ENCODE peak calls at places on chromosomes 3 and 15, in five cellular contexts. Y is endodermal cell, P is tibial artery, H is trophoblast cell, O is stomach. X is an unnamed sample.

GRCh38 chr3:9552252-9552999 is 1.2 kb downstream of the LHFPL4 start:
- DNase-seq in Y (peak), P (no peak), H (peak), O (peak), X (peak)

GRCh38 chr3:49900491-49901153 is 3.1 kb downstream of the MST1R start:
- DNase-seq in Y (no peak), P (peak), H (peak), O (peak), X (no peak)

GRCh38 chr3:197353867-197354180 is 55.4 kb upstream of the DLG1 start:
- DNase-seq in Y (no peak), P (no peak), H (no peak), O (no peak), X (peak)

GRCh38 chr3:4351164-4351855 is 48.1 kb downstream of the SETMAR start:
- DNase-seq in Y (no peak), P (no peak), H (no peak), O (no peak), X (peak)

GRCh38 chr15:41695750-41696436 is 35.7 kb downstream of the MGA start:
- DNase-seq in Y (peak), P (no peak), H (peak), O (no peak), X (peak)

GRCh38 chr15:25714538-25714840 is 148.6 kb downstream of the ATP10A start:
- DNase-seq in Y (peak), P (peak), H (no peak), O (no peak), X (no peak)

GRCh38 chr3:94937980-94938379 is 875.1 kb downstream of the NSUN3 start:
- DNase-seq in Y (no peak), P (no peak), H (no peak), O (no peak), X (no peak)

GRCh38 chr3:16140116-16140893 is 34.2 kb upstream of the GALNT15 start:
- DNase-seq in Y (no peak), P (peak), H (no peak), O (no peak), X (peak)

GRCh38 chr3:194112120-194113106 is 23.5 kb upstream of the HES1 start:
- DNase-seq in Y (no peak), P (no peak), H (peak), O (peak), X (no peak)

GRCh38 chr15:65310431-65311137 is 6.1 kb downstream of the RNU5B-1 start:
- DNase-seq in Y (no peak), P (no peak), H (peak), O (no peak), X (peak)

GRCh38 chr3:170724599-170724998 is 138.7 kb upstream of the SLC7A14 start:
- DNase-seq in Y (no peak), P (peak), H (no peak), O (no peak), X (peak)

GRCh38 chr3:171753665-171754408 is 56.4 kb downstream of the PLD1 start:
- DNase-seq in Y (no peak), P (no peak), H (no peak), O (no peak), X (peak)

GRCh38 chr3:106824856-106825255 is 552.4 kb upstream of the CCDC54 start:
- DNase-seq in Y (peak), P (no peak), H (no peak), O (no peak), X (peak)

GRCh38 chr15:79875213-79875612 is 21.6 kb downstream of the MTHFS start:
- DNase-seq in Y (no peak), P (no peak), H (no peak), O (no peak), X (no peak)

GRCh38 chr3:122810706-122811105 is 15.8 kb downstream of the SLC49A4 start:
- DNase-seq in Y (no peak), P (no peak), H (no peak), O (no peak), X (no peak)

GRCh38 chr15:36050899-36051298 is 504.9 kb upstream of the DPH6 start:
- DNase-seq in Y (peak), P (no peak), H (no peak), O (no peak), X (no peak)

GRCh38 chr15:38297623-38298388 is 45.2 kb downstream of the SPRED1 start:
- DNase-seq in Y (no peak), P (no peak), H (no peak), O (no peak), X (no peak)

GRCh38 chr3:27880969-27881892 is 159.1 kb upstream of the EOMES start:
- DNase-seq in Y (peak), P (no peak), H (no peak), O (no peak), X (no peak)

GRCh38 chr3:194806991-194807685 is 121.5 kb downstream of the FAM43A start:
- DNase-seq in Y (peak), P (no peak), H (no peak), O (no peak), X (peak)

GRCh38 chr15:41928637-41929620 is 35.1 kb upstream of the SPTBN5 start:
- DNase-seq in Y (no peak), P (peak), H (no peak), O (peak), X (peak)

GRCh38 chr3:196620228-196620627 is 19.3 kb upstream of the NRROS start:
- DNase-seq in Y (no peak), P (no peak), H (no peak), O (no peak), X (peak)

GRCh38 chr3:8052599-8053185 is 448.9 kb upstream of the LMCD1 start:
- DNase-seq in Y (no peak), P (no peak), H (no peak), O (no peak), X (no peak)

GRCh38 chr3:21913791-21914190 is 162.8 kb upstream of the ZNF385D start:
- DNase-seq in Y (no peak), P (no peak), H (no peak), O (no peak), X (peak)

GRCh38 chr15:85763157-85763556 is 31.6 kb downstream of the KLHL25 start:
- DNase-seq in Y (no peak), P (no peak), H (no peak), O (no peak), X (no peak)

GRCh38 chr15:57683481-57683880 is 23.0 kb upstream of the POLR2M start:
- DNase-seq in Y (no peak), P (no peak), H (no peak), O (no peak), X (no peak)

GRCh38 chr3:150495563-150496168 is 50.6 kb downstream of the SERP1 start:
- DNase-seq in Y (no peak), P (no peak), H (no peak), O (no peak), X (peak)

GRCh38 chr15:47184003-47184404 is 533.3 kb upstream of the SEMA6D start:
- DNase-seq in Y (no peak), P (no peak), H (peak), O (no peak), X (peak)

GRCh38 chr3:45273681-45274515 is 47.8 kb upstream of the TMEM158 start:
- DNase-seq in Y (peak), P (no peak), H (no peak), O (no peak), X (peak)

GRCh38 chr3:30042274-30042859 is 564.0 kb upstream of the TGFBR2 start:
- DNase-seq in Y (peak), P (no peak), H (peak), O (peak), X (peak)

GRCh38 chr15:82093774-82094211 is 48.0 kb upstream of the MEX3B start:
- DNase-seq in Y (no peak), P (no peak), H (peak), O (no peak), X (peak)

GRCh38 chr3:172635588-172635987 is 75.3 kb downstream of the NCEH1 start:
- DNase-seq in Y (no peak), P (no peak), H (peak), O (no peak), X (no peak)

GRCh38 chr3:122952509-122952908 is 75.1 kb downstream of the SEMA5B start:
- DNase-seq in Y (peak), P (no peak), H (no peak), O (no peak), X (no peak)

GRCh38 chr15:74470631-74471396 is 9.9 kb upstream of the UBL7 start:
- DNase-seq in Y (no peak), P (peak), H (no peak), O (no peak), X (no peak)

GRCh38 chr3:74304419-74304818 is 310.0 kb downstream of the CNTN3 start:
- DNase-seq in Y (no peak), P (no peak), H (no peak), O (no peak), X (no peak)

GRCh38 chr3:74303711-74304110 is 310.7 kb downstream of the CNTN3 start:
- DNase-seq in Y (no peak), P (no peak), H (no peak), O (no peak), X (no peak)

GRCh38 chr3:74302274-74302673 is 312.2 kb downstream of the CNTN3 start:
- DNase-seq in Y (no peak), P (no peak), H (no peak), O (no peak), X (no peak)

GRCh38 chr3:74301058-74301457 is 313.4 kb downstream of the CNTN3 start:
- DNase-seq in Y (no peak), P (no peak), H (no peak), O (no peak), X (no peak)

DNA sequence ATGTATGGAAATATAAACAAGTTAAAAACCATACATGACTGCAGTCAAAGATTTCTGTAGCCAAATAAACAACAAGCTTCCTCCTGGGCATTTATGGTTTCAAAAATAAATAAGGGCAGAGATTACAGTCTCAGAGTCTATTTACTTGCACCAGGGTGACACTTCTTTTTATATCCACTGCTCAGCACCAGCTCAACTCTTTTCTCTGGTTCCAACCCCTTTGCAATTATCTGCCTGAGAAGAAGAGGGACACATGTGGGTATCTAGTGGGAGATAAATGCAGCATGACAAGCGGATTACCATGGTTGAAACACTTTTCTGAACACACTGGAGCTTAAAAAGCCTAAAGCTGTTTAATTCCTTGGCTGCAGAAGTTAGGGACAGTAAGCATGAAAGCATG is 311.5 kb downstream of the CNTN3 start:
- DNase-seq in Y (no peak), P (no peak), H (no peak), O (no peak), X (no peak)
- H3K4me3 ChIP-seq in Y (no peak), P (no peak), H (no peak), O (no peak), X (no peak)

GRCh38 chr3:157078131-157078835 is 81.7 kb downstream of the CCNL1 start:
- DNase-seq in Y (no peak), P (no peak), H (no peak), O (no peak), X (peak)

GRCh38 chr3:157083824-157084223 is 76.1 kb downstream of the CCNL1 start:
- DNase-seq in Y (no peak), P (no peak), H (no peak), O (no peak), X (no peak)

GRCh38 chr3:157082305-157082981 is 77.5 kb downstream of the CCNL1 start:
- DNase-seq in Y (no peak), P (no peak), H (no peak), O (peak), X (peak)

GRCh38 chr3:157079677-157080369 is 80.1 kb downstream of the CCNL1 start:
- DNase-seq in Y (peak), P (no peak), H (no peak), O (peak), X (peak)

GRCh38 chr3:157081681-157082210 is 78.2 kb downstream of the CCNL1 start:
- DNase-seq in Y (peak), P (peak), H (peak), O (peak), X (peak)
- H3K4me3 ChIP-seq in Y (no peak), P (no peak), H (no peak), O (no peak), X (no peak)

DNA sequence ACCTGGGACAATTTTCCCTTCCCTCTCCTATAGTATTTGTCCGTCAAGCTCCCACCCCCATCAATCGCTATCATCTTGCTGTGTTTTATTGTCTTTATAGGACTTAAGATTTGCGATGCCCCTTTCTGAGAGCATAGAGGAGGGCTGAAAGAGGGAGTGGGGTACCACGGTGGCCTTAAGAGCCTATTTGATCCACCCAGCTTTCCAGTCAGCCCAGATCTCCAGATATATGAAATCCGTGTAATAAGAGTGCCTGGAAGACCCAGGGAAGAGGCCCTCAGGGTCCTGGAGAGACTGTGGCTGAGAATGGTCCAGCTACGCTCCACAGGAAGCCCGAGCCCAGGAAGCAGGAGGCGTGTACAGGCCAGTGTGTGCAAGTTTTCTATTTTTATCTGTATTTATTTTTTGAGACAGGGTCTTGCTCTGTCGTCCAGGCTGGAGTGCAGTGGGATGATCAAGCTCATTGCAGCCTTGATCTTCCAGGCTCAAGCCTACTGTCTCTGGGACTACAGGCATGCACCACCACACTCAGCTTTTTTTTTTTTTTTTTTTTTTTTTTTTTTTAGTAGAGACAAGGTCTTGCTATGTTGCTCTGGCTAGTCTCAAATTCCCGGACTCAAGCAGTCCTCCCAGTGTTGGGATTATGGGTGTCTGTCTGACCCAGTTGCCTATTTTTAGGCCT is 964 bp upstream of the NCKIPSD start:
- DNase-seq in Y (peak), P (no peak), H (no peak), O (no peak), X (peak)
- H3K4me3 ChIP-seq in Y (peak), P (peak), H (no peak), O (peak), X (peak)

DNA sequence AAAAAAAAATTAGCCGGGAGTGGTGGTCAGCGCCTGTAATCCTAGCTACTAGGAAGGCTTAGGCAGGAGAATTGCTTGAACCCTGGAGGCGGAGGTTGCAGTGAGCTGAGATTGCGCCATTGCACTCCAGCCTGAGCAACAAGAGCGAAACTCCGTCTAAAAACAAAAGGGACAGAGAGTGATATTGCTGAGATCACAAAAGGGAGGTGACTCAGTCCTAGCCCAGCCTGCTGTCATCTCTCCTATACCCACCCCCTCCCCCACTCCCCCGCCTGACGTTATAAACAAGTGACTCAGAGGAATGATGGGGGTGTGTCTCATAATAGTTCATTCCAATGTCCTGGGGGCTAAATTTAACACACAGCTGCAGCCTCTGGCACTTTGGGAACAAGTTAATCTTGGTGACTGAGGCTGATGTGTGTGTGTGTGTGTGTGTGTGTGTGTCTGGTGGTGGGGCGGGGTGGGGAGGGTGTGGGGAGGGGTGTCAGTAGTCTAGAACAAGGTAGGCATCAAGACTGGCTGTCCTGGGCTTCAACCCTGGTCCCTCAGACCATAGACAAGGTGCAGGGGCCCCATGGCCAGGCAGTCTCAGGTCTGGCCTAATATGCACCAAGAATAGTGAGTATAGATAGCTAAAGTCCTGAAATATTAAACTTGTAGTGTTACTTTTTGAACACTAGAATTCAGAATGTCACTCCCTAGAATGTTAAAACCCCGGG is 1.3 kb upstream of the KLHL40 start:
- DNase-seq in Y (no peak), P (peak), H (peak), O (peak), X (peak)
- H3K4me3 ChIP-seq in Y (no peak), P (no peak), H (no peak), O (no peak), X (no peak)

X was measured in mesenchymal stem cell.